ENCODE peak calls at places on chromosomes 1 and 21, in eight cellular contexts. D, P, J, X, M, L, S and I are unnamed samples.

GRCh38 chr1:209720826-209721225 is 16.2 kb downstream of the HSD11B1 start:
- DNase-seq in X (no peak), P (no peak), S (no peak), D (no peak), J (no peak), M (no peak), L (no peak), I (no peak)

GRCh38 chr1:184745110-184745509 is 9.5 kb downstream of the EDEM3 start:
- DNase-seq in M (no peak), P (no peak), D (no peak), J (no peak), S (no peak), X (no peak), L (no peak), I (no peak)

GRCh38 chr1:5975133-5975880 is 16.9 kb downstream of the NPHP4 start:
- DNase-seq in X (no peak), P (peak), D (no peak), M (peak), L (no peak), J (peak), S (no peak), I (peak)

GRCh38 chr1:211752951-211753486 is 77.5 kb downstream of the LPGAT1 start:
- DNase-seq in L (no peak), P (no peak), S (no peak), M (no peak), X (no peak), J (no peak), D (no peak), I (no peak)

GRCh38 chr1:226404063-226404903 is 3.6 kb downstream of the PARP1 start:
- DNase-seq in L (no peak), S (no peak), J (no peak), D (no peak), M (peak), X (no peak), P (peak), I (no peak)

GRCh38 chr1:208190784-208191183 is 53.4 kb downstream of the PLXNA2 start:
- DNase-seq in S (no peak), P (no peak), L (no peak), X (no peak), M (no peak), D (no peak), J (no peak), I (no peak)

GRCh38 chr1:219459321-219460105 is 153.4 kb downstream of the ZC3H11B start:
- DNase-seq in L (no peak), D (no peak), J (no peak), S (no peak), P (peak), M (no peak), X (no peak), I (no peak)

GRCh38 chr1:79662596-79662995 is 656.1 kb upstream of the ADGRL4 start:
- DNase-seq in M (no peak), L (no peak), P (no peak), J (no peak), S (no peak), X (no peak), D (no peak), I (no peak)

GRCh38 chr1:22206551-22207125 is 63.7 kb upstream of the WNT4 start:
- DNase-seq in P (no peak), L (no peak), M (no peak), D (no peak), X (no peak), J (no peak), S (no peak), I (no peak)

GRCh38 chr1:77825356-77825709 is 45.9 kb downstream of the MIGA1 start:
- DNase-seq in M (peak), S (peak), D (no peak), P (no peak), L (peak), J (peak), X (no peak), I (peak)

GRCh38 chr1:179129702-179130473 is 48.0 kb downstream of the TOR3A start:
- DNase-seq in L (no peak), D (no peak), X (no peak), J (peak), P (no peak), S (peak), M (no peak), I (peak)

GRCh38 chr1:24827737-24828136 is 82.5 kb downstream of the CLIC4 start:
- DNase-seq in X (no peak), L (no peak), S (no peak), M (no peak), P (no peak), J (no peak), D (no peak), I (no peak)

GRCh38 chr1:906532-907420 is 16.9 kb upstream of the SAMD11 start:
- DNase-seq in M (no peak), X (no peak), P (peak), D (no peak), S (no peak), J (no peak), L (peak), I (peak)

GRCh38 chr1:228415853-228416216 is 826 bp downstream of the TRIM17 start:
- DNase-seq in S (no peak), L (no peak), X (no peak), P (no peak), J (no peak), M (no peak), D (no peak), I (no peak)

GRCh38 chr1:160214481-160215140 is 9.4 kb downstream of the PEA15 start:
- DNase-seq in M (no peak), J (no peak), P (no peak), X (no peak), D (no peak), L (no peak), S (no peak), I (no peak)

GRCh38 chr1:15386128-15386824 is 23.4 kb upstream of the EFHD2 start:
- DNase-seq in D (no peak), J (no peak), S (no peak), P (no peak), X (no peak), L (no peak), M (no peak), I (peak)

GRCh38 chr1:44389437-44389836 is 15.6 kb upstream of the RNF220 start:
- DNase-seq in D (no peak), S (no peak), L (no peak), J (no peak), P (no peak), M (no peak), X (no peak), I (no peak)

GRCh38 chr1:87064981-87065380 is 150.5 kb downstream of the HS2ST1 start:
- DNase-seq in D (no peak), X (no peak), P (no peak), S (no peak), L (no peak), J (no peak), M (no peak), I (no peak)

GRCh38 chr1:240084337-240084736 is 7.3 kb upstream of the FMN2 start:
- DNase-seq in L (no peak), X (no peak), D (no peak), J (no peak), M (no peak), S (no peak), P (no peak), I (no peak)

GRCh38 chr1:115677172-115677542 is 35.4 kb downstream of the VANGL1 start:
- DNase-seq in D (no peak), X (no peak), S (peak), P (no peak), J (no peak), L (no peak), M (no peak), I (peak)

GRCh38 chr21:27569831-27570230 is 602.9 kb upstream of the ADAMTS5 start:
- DNase-seq in M (no peak), X (no peak), D (no peak), L (no peak), P (no peak), J (peak), S (no peak), I (no peak)

GRCh38 chr21:43908167-43908566 is 43.1 kb downstream of the AGPAT3 start:
- DNase-seq in P (no peak), J (no peak), X (no peak), D (no peak), S (no peak), L (no peak), M (no peak), I (no peak)

GRCh38 chr1:215830221-215830620 is 263.1 kb downstream of the KCTD3 start:
- DNase-seq in J (no peak), L (no peak), S (no peak), X (no peak), D (no peak), P (no peak), M (no peak), I (no peak)
- TF ChIP-seq MAX in J (no peak), L (no peak), S (no peak), X (no peak), D (no peak), P (no peak), M (no peak), I (no peak)

GRCh38 chr1:46415514-46415913 is 21.4 kb downstream of the FAAH start:
- DNase-seq in L (no peak), D (no peak), P (no peak), M (no peak), S (no peak), J (no peak), X (no peak), I (no peak)

GRCh38 chr1:46411601-46412341 is 17.7 kb downstream of the FAAH start:
- DNase-seq in J (no peak), M (no peak), D (peak), P (peak), S (no peak), L (no peak), X (no peak), I (no peak)

GRCh38 chr1:46411010-46411405 is 16.9 kb downstream of the FAAH start:
- DNase-seq in X (no peak), D (no peak), P (no peak), L (no peak), J (no peak), S (no peak), M (no peak), I (no peak)

GRCh38 chr1:46412853-46413595 is 18.9 kb downstream of the FAAH start:
- DNase-seq in P (no peak), L (no peak), M (no peak), D (no peak), X (no peak), S (no peak), J (no peak), I (no peak)

DNA sequence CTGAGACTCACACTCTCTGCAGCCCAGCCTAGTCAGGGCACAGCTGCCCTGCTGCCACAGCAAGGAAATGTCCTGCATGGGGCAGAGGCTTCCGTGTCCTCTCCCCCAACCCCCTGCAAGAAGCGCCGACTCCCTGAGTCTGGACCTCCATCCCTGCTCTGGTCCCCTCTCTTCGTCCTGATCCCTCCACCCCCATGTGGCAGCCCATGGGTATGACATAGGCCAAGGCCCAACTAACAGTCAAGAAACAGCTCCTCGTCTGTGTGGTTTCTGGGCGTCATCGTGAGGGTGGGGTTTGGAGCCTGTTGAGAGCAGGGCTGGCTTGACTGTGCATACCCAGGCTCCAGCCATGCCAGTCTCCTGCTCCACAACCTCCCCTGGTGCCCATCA is 19.5 kb downstream of the FAAH start:
- DNase-seq in S (no peak), J (no peak), X (peak), M (peak), P (peak), D (peak), L (no peak), I (peak)
- TF ChIP-seq CTCF in S (peak), J (no peak), X (no peak), M (peak), P (no peak), D (peak), L (no peak), I (peak)

GRCh38 chr1:206909883-206910318 is 11.8 kb downstream of the FCMR start:
- DNase-seq in J (no peak), M (no peak), X (no peak), P (no peak), S (no peak), L (no peak), D (no peak), I (no peak)
- H3K4me3 ChIP-seq in J (no peak), M (peak), X (peak), P (peak), S (peak), L (peak), D (peak), I (no peak)

DNA sequence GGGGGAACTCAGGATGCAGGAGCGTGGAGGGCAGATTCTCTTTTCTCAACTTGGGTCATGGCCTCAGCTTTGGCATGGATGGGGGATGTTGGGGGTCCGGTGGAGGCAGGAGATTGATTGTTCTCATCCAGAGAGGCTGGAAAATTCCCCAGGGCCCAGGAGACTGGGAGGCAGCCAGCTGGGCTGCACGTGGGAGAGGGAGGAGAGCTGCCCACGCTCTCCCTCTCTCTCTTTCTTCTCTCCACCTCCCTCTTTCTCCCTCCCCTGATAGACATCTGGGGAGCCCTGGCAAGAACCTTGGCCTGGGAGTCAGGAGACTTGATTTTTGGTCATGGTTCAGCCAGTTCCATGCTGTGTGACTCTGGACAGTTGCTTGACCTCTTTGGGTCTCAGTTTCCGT is 3.3 kb upstream of the BCAN start:
- DNase-seq in M (no peak), L (no peak), J (no peak), P (peak), X (no peak), S (no peak), D (no peak), I (no peak)
- TF ChIP-seq MAX in M (no peak), L (no peak), J (no peak), P (no peak), X (no peak), S (no peak), D (no peak), I (no peak)

GRCh38 chr1:202656057-202656456 is 54.2 kb downstream of the SYT2 start:
- DNase-seq in J (no peak), D (peak), L (no peak), P (peak), M (peak), X (peak), S (no peak), I (peak)
- TF ChIP-seq CTCF in J (no peak), D (peak), L (peak), P (peak), M (peak), X (no peak), S (peak), I (peak)

DNA sequence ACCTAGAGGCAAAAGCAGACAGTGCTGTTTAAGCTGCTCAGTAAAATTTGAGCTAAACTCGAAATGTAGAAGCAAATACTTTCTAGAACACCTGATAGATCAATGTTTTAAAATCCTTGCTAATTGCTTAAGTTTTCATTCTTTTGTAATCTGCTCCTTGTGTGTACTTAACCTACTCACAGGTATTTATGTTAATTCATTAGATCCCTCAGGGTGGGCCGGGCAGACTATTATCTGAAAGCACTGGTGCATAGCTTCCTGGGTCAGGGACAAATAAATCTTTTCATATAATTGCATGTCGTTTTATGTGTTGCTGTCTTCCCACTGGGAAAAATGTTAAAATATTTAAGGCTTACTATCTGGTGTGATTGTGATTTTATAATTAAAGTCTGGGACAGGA is 440.5 kb downstream of the SMYD3 start:
- DNase-seq in P (no peak), J (no peak), L (no peak), M (no peak), S (no peak), D (no peak), X (no peak), I (no peak)
- H3K4me3 ChIP-seq in P (no peak), J (no peak), L (no peak), M (no peak), S (no peak), D (no peak), X (no peak), I (no peak)

DNA sequence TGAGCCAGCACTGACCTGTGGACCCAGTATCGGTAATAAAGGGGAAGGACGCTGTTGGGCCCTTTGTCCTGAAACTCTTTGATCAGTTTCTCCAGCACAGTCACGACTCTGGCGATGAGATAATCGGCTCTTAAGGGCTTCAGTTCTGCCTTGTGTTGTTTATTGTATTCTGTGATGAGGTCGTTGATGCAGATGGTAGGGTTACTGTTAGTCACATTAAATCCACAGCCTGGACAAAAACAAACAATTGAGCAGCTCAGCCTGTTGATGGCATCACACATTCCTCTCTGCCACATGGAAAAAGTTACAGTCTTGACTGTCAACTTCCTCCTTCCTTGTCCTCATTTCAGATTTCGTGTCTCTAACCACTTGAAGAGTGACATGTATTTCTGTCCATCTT is 57.6 kb downstream of the SIM2 start:
- DNase-seq in M (peak), P (no peak), X (no peak), S (no peak), L (no peak), D (no peak), J (peak), I (no peak)
- TF ChIP-seq MAX in M (no peak), P (no peak), X (no peak), S (no peak), L (no peak), D (no peak), J (no peak), I (no peak)

GRCh38 chr1:3060112-3060511 is 8.9 kb upstream of the PRDM16 start:
- DNase-seq in P (no peak), J (no peak), L (no peak), S (no peak), D (no peak), X (no peak), M (no peak), I (no peak)
- TF ChIP-seq CTCF in P (no peak), J (no peak), L (no peak), S (no peak), D (no peak), X (no peak), M (peak), I (no peak)

DNA sequence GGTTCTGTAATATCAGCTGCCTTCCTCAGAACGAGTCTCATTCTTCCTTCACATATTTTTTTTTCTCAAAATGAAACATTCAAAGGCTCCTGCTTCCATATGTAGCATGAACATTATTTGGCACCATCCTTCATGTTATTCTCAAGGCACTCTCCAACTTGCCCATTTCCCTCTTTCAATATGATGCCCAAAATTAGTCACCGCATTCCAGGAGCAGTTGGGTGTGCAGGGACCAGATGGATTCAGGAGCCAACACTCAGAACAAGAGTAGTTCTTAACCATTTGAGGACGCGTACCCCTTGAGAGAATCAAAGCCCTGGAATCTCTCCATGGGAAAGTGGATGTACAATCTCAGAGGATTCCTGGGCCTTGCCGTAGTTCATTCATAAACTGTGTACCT is 50.3 kb downstream of the KCNK1 start:
- DNase-seq in M (no peak), P (no peak), J (no peak), L (no peak), D (no peak), X (no peak), S (no peak), I (no peak)
- H3K4me3 ChIP-seq in M (no peak), P (no peak), J (no peak), L (no peak), D (no peak), X (no peak), S (no peak), I (no peak)

GRCh38 chr1:117127840-117128239 is 6.3 kb upstream of the TRIM45 start:
- DNase-seq in P (no peak), S (no peak), J (no peak), L (no peak), M (no peak), X (no peak), D (no peak), I (no peak)

GRCh38 chr1:117123274-117123673 is 1.7 kb upstream of the TRIM45 start:
- DNase-seq in S (no peak), D (no peak), M (no peak), P (no peak), X (no peak), J (no peak), L (no peak), I (no peak)

GRCh38 chr1:117130526-117130925 is 9.0 kb upstream of the TRIM45 start:
- DNase-seq in S (no peak), J (no peak), D (no peak), P (no peak), X (no peak), L (no peak), M (no peak), I (no peak)

GRCh38 chr1:117128323-117129079 is 7.0 kb upstream of the TRIM45 start:
- DNase-seq in M (no peak), P (peak), X (peak), J (peak), D (no peak), L (peak), S (no peak), I (peak)
- TF ChIP-seq MAX in M (no peak), P (no peak), X (no peak), J (no peak), D (no peak), L (no peak), S (no peak), I (no peak)